ENCODE peak calls at places on chromosomes 2 and 18, in eight cellular contexts. S is epithelial cell of proximal tubule; K is AG04450; T is endodermal cell; H is CD4-positive, alpha-beta T cell; V is Calu3; J is AG10803; G is keratinocyte. P is an unnamed sample.

GRCh38 chr2:241762933-241763369 is 13.7 kb upstream of the GAL3ST2 start:
- DNase-seq in S (no peak), K (no peak), T (peak), H (peak), V (no peak), J (no peak), G (no peak), P (no peak)

GRCh38 chr2:27493948-27494283 is 1.1 kb downstream of the FNDC4 start:
- DNase-seq in S (no peak), K (no peak), T (no peak), H (no peak), V (no peak), J (no peak), G (no peak), P (peak)

GRCh38 chr18:47191956-47192355 is 15.8 kb upstream of the IER3IP1 start:
- DNase-seq in S (peak), K (no peak), T (no peak), H (no peak), V (no peak), J (peak), G (no peak), P (no peak)

GRCh38 chr18:59301974-59302373 is 16.5 kb downstream of the CPLX4 start:
- DNase-seq in S (no peak), K (no peak), T (no peak), H (no peak), V (no peak), J (no peak), G (no peak), P (no peak)

GRCh38 chr2:25822190-25823117 is 55.8 kb downstream of the ASXL2 start:
- DNase-seq in S (no peak), K (no peak), T (peak), H (peak), V (no peak), J (peak), G (no peak), P (peak)

GRCh38 chr2:173909846-173910245 is 55.3 kb downstream of the SP3 start:
- DNase-seq in S (no peak), K (no peak), T (no peak), H (no peak), V (no peak), J (peak), G (no peak), P (no peak)

GRCh38 chr2:198900141-198900540 is 557.6 kb downstream of the SATB2 start:
- DNase-seq in S (no peak), K (no peak), T (no peak), H (no peak), V (no peak), J (no peak), G (no peak), P (no peak)

GRCh38 chr2:239186958-239187357 is 213.9 kb downstream of the HDAC4 start:
- DNase-seq in S (no peak), K (no peak), T (peak), H (no peak), V (no peak), J (no peak), G (no peak), P (peak)

GRCh38 chr2:11505652-11506610 is 27.9 kb upstream of the GREB1 start:
- DNase-seq in S (peak), K (no peak), T (no peak), H (no peak), V (peak), J (no peak), G (peak), P (no peak)

GRCh38 chr2:62202019-62202722 is 6.3 kb downstream of the B3GNT2 start:
- DNase-seq in S (no peak), K (no peak), T (peak), H (no peak), V (no peak), J (no peak), G (no peak), P (no peak)

GRCh38 chr2:111669928-111670695 is 213.9 kb downstream of the ANAPC1 start:
- DNase-seq in S (no peak), K (no peak), T (peak), H (no peak), V (no peak), J (no peak), G (no peak), P (no peak)

GRCh38 chr2:75920721-75921551 is 210.2 kb upstream of the GCFC2 start:
- DNase-seq in S (no peak), K (no peak), T (no peak), H (no peak), V (no peak), J (no peak), G (no peak), P (no peak)

GRCh38 chr2:216584112-216584511 is 49.1 kb upstream of the IGFBP2 start:
- DNase-seq in S (no peak), K (no peak), T (no peak), H (no peak), V (no peak), J (no peak), G (no peak), P (no peak)

GRCh38 chr18:3177902-3178687 is 41.7 kb downstream of the MYOM1 start:
- DNase-seq in S (no peak), K (no peak), T (no peak), H (no peak), V (no peak), J (peak), G (no peak), P (no peak)

GRCh38 chr18:29962579-29962978 is 1080.0 kb downstream of the DSC3 start:
- DNase-seq in S (no peak), K (no peak), T (no peak), H (no peak), V (no peak), J (no peak), G (no peak), P (no peak)

GRCh38 chr2:126930970-126931590 is 32.4 kb downstream of the TEX51 start:
- DNase-seq in S (no peak), K (no peak), T (peak), H (no peak), V (no peak), J (no peak), G (no peak), P (no peak)

GRCh38 chr2:73997813-73998212 is 13.1 kb downstream of the TET3 start:
- DNase-seq in S (no peak), K (no peak), T (no peak), H (no peak), V (no peak), J (no peak), G (no peak), P (no peak)

GRCh38 chr2:11132036-11132671 is 23.1 kb upstream of the SLC66A3 start:
- DNase-seq in S (no peak), K (no peak), T (no peak), H (no peak), V (no peak), J (no peak), G (no peak), P (no peak)

GRCh38 chr2:233413529-233414272 is 59.4 kb downstream of the DGKD start:
- DNase-seq in S (peak), K (no peak), T (no peak), H (peak), V (peak), J (peak), G (peak), P (no peak)

GRCh38 chr2:168686485-168687191 is 115.8 kb upstream of the NOSTRIN start:
- DNase-seq in S (no peak), K (no peak), T (peak), H (no peak), V (no peak), J (no peak), G (no peak), P (no peak)

GRCh38 chr2:100924520-100925451 is 77.3 kb upstream of the RPL31 start:
- DNase-seq in S (no peak), K (peak), T (peak), H (peak), V (no peak), J (peak), G (no peak), P (no peak)

GRCh38 chr2:50492452-50492851 is 539.5 kb downstream of the NRXN1 start:
- DNase-seq in S (peak), K (peak), T (peak), H (no peak), V (peak), J (peak), G (peak), P (peak)

GRCh38 chr2:226440119-226440917 is 359.3 kb downstream of the IRS1 start:
- DNase-seq in S (no peak), K (no peak), T (no peak), H (no peak), V (no peak), J (peak), G (no peak), P (no peak)

GRCh38 chr2:236646441-236646840 is 76.8 kb downstream of the ACKR3 start:
- DNase-seq in S (no peak), K (no peak), T (no peak), H (no peak), V (no peak), J (no peak), G (no peak), P (no peak)

GRCh38 chr2:129912871-129913694 is 66.4 kb upstream of the RAB6C start:
- DNase-seq in S (no peak), K (no peak), T (peak), H (no peak), V (no peak), J (no peak), G (no peak), P (no peak)
- TF ChIP-seq CTCF in S (no peak), K (no peak), T (no peak), H (no peak), V (no peak), J (no peak), G (no peak), P (no peak)

DNA sequence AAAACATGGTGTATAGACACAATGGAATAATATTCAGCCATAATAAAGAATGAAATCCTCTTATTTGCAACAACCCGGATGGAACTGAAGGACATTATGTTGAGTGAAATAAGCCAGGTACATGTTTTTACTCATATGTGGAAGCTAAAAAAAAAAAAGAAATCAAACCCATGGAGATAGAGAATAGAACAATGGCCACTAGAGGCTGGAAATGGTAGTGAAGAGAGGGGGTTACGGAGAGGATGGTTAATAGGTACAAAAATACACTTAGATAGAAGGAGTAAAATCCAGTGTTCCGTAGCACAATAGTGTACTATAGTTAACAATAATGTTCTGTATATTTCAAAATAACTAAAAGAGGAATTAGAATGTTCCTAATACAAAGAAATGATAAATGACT is 12.8 kb upstream of the KIAA2012 start:
- DNase-seq in S (no peak), K (no peak), T (no peak), H (no peak), V (no peak), J (no peak), G (no peak), P (no peak)
- TF ChIP-seq CTCF in S (peak), K (peak), T (peak), H (no peak), V (peak), J (peak), G (peak), P (peak)

GRCh38 chr2:53202063-53202462 is 565.5 kb upstream of the CHAC2 start:
- DNase-seq in S (peak), K (peak), T (no peak), H (no peak), V (peak), J (peak), G (peak), P (no peak)
- TF ChIP-seq CTCF in S (peak), K (peak), T (peak), H (no peak), V (no peak), J (peak), G (peak), P (no peak)

GRCh38 chr2:119673796-119674195 is 5.2 kb upstream of the TMEM177 start:
- DNase-seq in S (no peak), K (no peak), T (peak), H (no peak), V (no peak), J (no peak), G (no peak), P (no peak)

GRCh38 chr2:119678021-119678656 is 862 bp upstream of the TMEM177 start:
- DNase-seq in S (no peak), K (no peak), T (peak), H (no peak), V (peak), J (no peak), G (no peak), P (no peak)

GRCh38 chr2:119672161-119672862 is 6.7 kb upstream of the TMEM177 start:
- DNase-seq in S (no peak), K (no peak), T (peak), H (no peak), V (no peak), J (no peak), G (no peak), P (no peak)

GRCh38 chr2:119671011-119671410 is 8.0 kb upstream of the TMEM177 start:
- DNase-seq in S (no peak), K (no peak), T (peak), H (no peak), V (no peak), J (no peak), G (no peak), P (no peak)

DNA sequence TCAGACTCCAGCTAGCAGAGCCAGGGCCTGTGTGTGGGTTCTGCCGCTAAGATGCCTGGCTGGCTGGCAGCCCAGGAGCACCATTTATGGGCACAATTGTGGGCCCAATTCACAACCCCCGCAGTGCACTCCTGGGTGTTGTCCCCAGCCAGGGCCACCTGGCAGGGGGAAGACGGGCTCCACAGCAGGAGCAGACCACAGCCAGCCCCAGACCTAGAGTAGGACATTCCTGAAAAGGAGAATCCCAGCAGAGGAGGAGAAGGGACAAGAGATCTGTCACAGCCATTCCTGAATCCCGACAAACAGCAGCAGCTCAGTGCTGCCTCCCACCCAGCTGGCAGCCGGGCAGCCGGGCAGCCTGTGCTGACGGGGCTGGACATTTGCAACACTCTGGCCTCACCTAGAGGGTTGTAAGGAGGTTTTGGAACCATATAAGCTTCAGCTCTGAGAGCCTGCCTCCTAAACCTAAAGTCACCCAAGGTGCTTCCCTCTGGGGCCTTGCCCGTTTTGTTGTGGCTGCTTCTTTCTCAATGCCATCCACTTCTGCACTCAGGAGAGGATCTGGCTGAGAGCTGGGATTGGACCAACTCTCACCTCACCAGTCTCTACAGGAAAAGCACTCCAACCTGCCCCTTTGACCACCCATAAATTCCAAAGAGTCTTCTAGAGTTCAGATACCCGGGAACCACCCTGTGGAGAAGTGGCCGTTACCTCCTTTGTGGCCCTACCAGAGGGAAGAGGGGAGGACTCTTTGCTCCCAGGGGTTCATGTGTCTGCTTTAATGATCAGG is 4.1 kb upstream of the TMEM177 start:
- DNase-seq in S (no peak), K (no peak), T (peak), H (no peak), V (peak), J (no peak), G (no peak), P (no peak)
- TF ChIP-seq CTCF in S (no peak), K (no peak), T (peak), H (no peak), V (no peak), J (no peak), G (no peak), P (no peak)

GRCh38 chr2:105888625-105889024 is 143.9 kb downstream of the NCK2 start:
- DNase-seq in S (no peak), K (no peak), T (peak), H (no peak), V (peak), J (no peak), G (no peak), P (no peak)
- TF ChIP-seq CTCF in S (peak), K (no peak), T (peak), H (no peak), V (peak), J (no peak), G (no peak), P (no peak)

GRCh38 chr2:211599146-211599545 is 939.5 kb downstream of the ERBB4 start:
- DNase-seq in S (no peak), K (no peak), T (no peak), H (no peak), V (no peak), J (no peak), G (no peak), P (no peak)
- TF ChIP-seq CTCF in S (no peak), K (no peak), T (no peak), H (no peak), V (no peak), J (no peak), G (no peak), P (no peak)

DNA sequence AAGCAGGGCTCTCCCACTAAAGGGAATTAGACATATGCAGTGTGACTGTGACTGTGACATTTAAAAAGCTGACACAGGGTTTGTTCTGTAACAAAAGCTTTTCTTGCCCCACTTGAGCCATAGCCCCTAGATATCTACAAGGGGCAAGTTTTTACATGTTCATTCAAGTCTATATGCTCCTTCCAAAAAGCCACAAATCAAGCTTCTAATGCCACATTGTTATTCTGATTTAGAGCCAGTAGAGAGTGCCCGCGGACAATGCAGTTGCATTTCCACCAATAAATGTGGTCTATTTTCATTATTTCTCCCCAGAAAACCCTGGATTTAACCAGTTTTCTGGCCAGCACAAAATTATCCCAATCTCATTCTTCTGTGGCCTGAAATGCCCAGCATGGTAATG is 9.9 kb downstream of the ARHGAP25 start:
- DNase-seq in S (no peak), K (no peak), T (no peak), H (no peak), V (no peak), J (no peak), G (no peak), P (no peak)
- TF ChIP-seq CTCF in S (no peak), K (no peak), T (no peak), H (no peak), V (no peak), J (no peak), G (peak), P (no peak)

DNA sequence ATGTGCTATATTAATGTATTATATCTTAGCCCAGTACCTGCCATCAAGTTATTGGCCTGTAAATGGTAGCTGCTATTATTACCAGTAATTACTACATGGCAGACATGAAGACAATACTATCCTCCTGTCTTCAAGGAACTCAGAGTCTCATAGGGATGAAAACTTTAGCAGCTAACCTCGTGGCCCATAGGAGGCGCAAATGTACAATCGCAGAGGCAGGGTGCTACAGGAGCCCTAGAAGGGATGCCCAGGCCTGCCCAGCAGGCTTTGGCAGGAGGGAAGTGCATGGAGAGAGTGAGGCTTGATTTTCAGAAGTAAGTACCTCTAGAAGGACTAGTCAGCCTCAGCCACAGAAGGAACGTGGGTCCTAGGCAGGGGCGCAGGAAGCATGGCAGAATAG is 44.7 kb upstream of the KIDINS220 start:
- DNase-seq in S (no peak), K (no peak), T (peak), H (no peak), V (peak), J (peak), G (no peak), P (peak)
- TF ChIP-seq CTCF in S (peak), K (peak), T (peak), H (no peak), V (no peak), J (peak), G (peak), P (peak)

GRCh38 chr18:12886498-12887126 is 2.6 kb upstream of the PTPN2 start:
- DNase-seq in S (no peak), K (no peak), T (peak), H (no peak), V (peak), J (peak), G (no peak), P (no peak)

GRCh38 chr18:12890964-12891363 is 6.9 kb upstream of the PTPN2 start:
- DNase-seq in S (no peak), K (no peak), T (no peak), H (no peak), V (no peak), J (no peak), G (no peak), P (no peak)

GRCh38 chr18:12891561-12891960 is 7.5 kb upstream of the PTPN2 start:
- DNase-seq in S (no peak), K (no peak), T (peak), H (no peak), V (no peak), J (no peak), G (no peak), P (no peak)

GRCh38 chr18:12895016-12895415 is 11.0 kb upstream of the PTPN2 start:
- DNase-seq in S (no peak), K (no peak), T (no peak), H (no peak), V (no peak), J (no peak), G (no peak), P (no peak)

GRCh38 chr18:12890500-12890899 is 6.5 kb upstream of the PTPN2 start:
- DNase-seq in S (no peak), K (no peak), T (no peak), H (no peak), V (peak), J (no peak), G (no peak), P (no peak)
- TF ChIP-seq CTCF in S (peak), K (no peak), T (peak), H (no peak), V (peak), J (peak), G (no peak), P (no peak)

P was measured in glutamatergic neuron.